ENCODE peak calls at places on chromosomes 12 and 14, in eight cellular contexts. Z is heart left ventricle; R is PC-9; P is SHP77; G is MCF 10A; J is T-helper 2 cell; I is effector memory CD8-positive, alpha-beta T cell; V is CD4-positive, CD25-positive, alpha-beta regulatory T cell. C is an unnamed sample.

GRCh38 chr14:89325959-89326358 is 91.1 kb downstream of the FOXN3 start:
- DNase-seq in Z (no peak), R (no peak), P (no peak), G (no peak), J (no peak), I (no peak), V (no peak), C (no peak)

GRCh38 chr14:61227893-61228591 is 53.1 kb downstream of the TMEM30B start:
- DNase-seq in Z (no peak), R (no peak), P (no peak), G (no peak), J (no peak), I (no peak), V (no peak), C (no peak)

GRCh38 chr14:104938960-104939359 is 14.3 kb downstream of the PLD4 start:
- DNase-seq in Z (no peak), R (no peak), P (no peak), G (no peak), J (no peak), I (no peak), V (no peak), C (no peak)

GRCh38 chr14:90116444-90116843 is 54.6 kb downstream of the KCNK13 start:
- DNase-seq in Z (no peak), R (no peak), P (no peak), G (no peak), J (no peak), I (no peak), V (no peak), C (no peak)

GRCh38 chr12:132172619-132173018 is 28.4 kb downstream of the NOC4L start:
- DNase-seq in Z (no peak), R (no peak), P (no peak), G (no peak), J (no peak), I (no peak), V (no peak), C (no peak)

GRCh38 chr12:89225401-89225800 is 126.9 kb downstream of the DUSP6 start:
- DNase-seq in Z (no peak), R (peak; percentile 53), P (no peak), G (peak; percentile 79), J (peak; percentile 93), I (peak; percentile 48), V (peak; percentile 26), C (peak; percentile 67)

GRCh38 chr14:101248056-101248725 is 313.1 kb upstream of the DIO3 start:
- DNase-seq in Z (peak; percentile 14), R (no peak), P (no peak), G (no peak), J (no peak), I (no peak), V (no peak), C (no peak)

GRCh38 chr12:10354502-10354901 is 35.3 kb downstream of the KLRK1 start:
- DNase-seq in Z (no peak), R (peak; percentile 82), P (no peak), G (peak; percentile 63), J (no peak), I (no peak), V (no peak), C (peak; percentile 48)

GRCh38 chr12:103524238-103524875 is 28.6 kb upstream of the C12orf42 start:
- DNase-seq in Z (no peak), R (no peak), P (no peak), G (no peak), J (no peak), I (no peak), V (no peak), C (no peak)

GRCh38 chr12:54411398-54412241 is 7.4 kb downstream of the ITGA5 start:
- DNase-seq in Z (peak; percentile 65), R (peak; percentile 30), P (no peak), G (peak; percentile 96), J (peak; percentile 82), I (no peak), V (peak; percentile 41), C (peak; percentile 54)

GRCh38 chr12:54603173-54603814 is 14.8 kb upstream of the PPP1R1A start:
- DNase-seq in Z (peak; percentile 53), R (peak; percentile 44), P (peak; percentile 32), G (peak; percentile 78), J (peak; percentile 71), I (peak; percentile 59), V (peak; percentile 38), C (peak; percentile 86)

GRCh38 chr14:20614038-20614840 is 23.1 kb upstream of the RNASE12 start:
- DNase-seq in Z (no peak), R (no peak), P (peak; percentile 68), G (no peak), J (peak; percentile 46), I (peak; percentile 20), V (no peak), C (no peak)

GRCh38 chr12:2691001-2691339 is 103.8 kb upstream of the FKBP4 start:
- DNase-seq in Z (no peak), R (no peak), P (no peak), G (no peak), J (peak; percentile 77), I (peak; percentile 46), V (peak; percentile 41), C (no peak)

C was measured in H4.